ENCODE peak calls at places on chromosomes 1 and 21, in six cellular contexts. One of them, this sample, is unnamed.

GRCh38 chr1:64955093-64956066 is 11.0 kb downstream of the JAK1 start:
- DNase-seq in Peyer's patch: no peak
- DNase-seq in small intestine: peak
- DNase-seq in type B pancreatic cell: no peak
- DNase-seq in HCT116: no peak
- DNase-seq in GM18507: no peak
- DNase-seq in this sample: no peak

GRCh38 chr1:17485280-17485679 is 45.8 kb upstream of the RCC2 start:
- DNase-seq in Peyer's patch: no peak
- DNase-seq in small intestine: no peak
- DNase-seq in type B pancreatic cell: no peak
- DNase-seq in HCT116: no peak
- DNase-seq in GM18507: no peak
- DNase-seq in this sample: no peak

GRCh38 chr21:26096972-26097371 is 73.6 kb downstream of the APP start:
- DNase-seq in Peyer's patch: no peak
- DNase-seq in small intestine: peak
- DNase-seq in type B pancreatic cell: no peak
- DNase-seq in HCT116: no peak
- DNase-seq in GM18507: no peak
- DNase-seq in this sample: no peak

GRCh38 chr1:9233241-9233941 is 1.2 kb upstream of the H6PD start:
- DNase-seq in Peyer's patch: peak
- DNase-seq in small intestine: no peak
- DNase-seq in type B pancreatic cell: no peak
- DNase-seq in HCT116: no peak
- DNase-seq in GM18507: no peak
- DNase-seq in this sample: no peak

GRCh38 chr1:20723537-20724363 is 5.9 kb upstream of the KIF17 start:
- DNase-seq in Peyer's patch: no peak
- DNase-seq in small intestine: no peak
- DNase-seq in type B pancreatic cell: peak
- DNase-seq in HCT116: no peak
- DNase-seq in GM18507: no peak
- DNase-seq in this sample: no peak

GRCh38 chr1:201538618-201539551 is at the start of gene NAV1:
- DNase-seq in Peyer's patch: peak
- DNase-seq in small intestine: no peak
- DNase-seq in type B pancreatic cell: peak
- DNase-seq in HCT116: no peak
- DNase-seq in GM18507: no peak
- DNase-seq in this sample: no peak

GRCh38 chr1:203871114-203871875 is 9.9 kb downstream of the SNRPE start:
- DNase-seq in Peyer's patch: no peak
- DNase-seq in small intestine: peak
- DNase-seq in type B pancreatic cell: no peak
- DNase-seq in HCT116: peak
- DNase-seq in GM18507: no peak
- DNase-seq in this sample: peak

GRCh38 chr1:228902781-228903572 is 167.7 kb downstream of the RHOU start:
- DNase-seq in Peyer's patch: peak
- DNase-seq in small intestine: peak
- DNase-seq in type B pancreatic cell: no peak
- DNase-seq in HCT116: peak
- DNase-seq in GM18507: no peak
- DNase-seq in this sample: no peak

This sample was measured in CMK.